ENCODE peak calls at places on chromosomes 1 and 21, in seven cellular contexts. I is NCI-H1436, G is psoas muscle, R is LoVo, M is AG04450, U is stromal cell of bone marrow, K is uterus. J is an unnamed sample.

GRCh38 chr1:116764466-116764896 is 10.3 kb downstream of the CD2 start:
- DNase-seq in I (no peak), G (no peak), R (no peak), M (no peak), U (no peak), K (no peak), J (no peak)

GRCh38 chr1:147577033-147577773 is 35.9 kb downstream of the BCL9 start:
- DNase-seq in I (no peak), G (no peak), R (no peak), M (no peak), U (no peak), K (no peak), J (no peak)

GRCh38 chr1:230985711-230986110 is 6.8 kb downstream of the ARV1 start:
- DNase-seq in I (no peak), G (no peak), R (no peak), M (no peak), U (no peak), K (no peak), J (no peak)

GRCh38 chr1:218887141-218887925 is 286.3 kb upstream of the LYPLAL1 start:
- DNase-seq in I (no peak), G (no peak), R (no peak), M (no peak), U (no peak), K (no peak), J (no peak)

GRCh38 chr21:32328595-32328994 is 29.9 kb downstream of the MRAP start:
- DNase-seq in I (no peak), G (no peak), R (no peak), M (no peak), U (peak; percentile 44), K (no peak), J (no peak)

GRCh38 chr1:12475158-12475934 is 142.7 kb downstream of the DHRS3 start:
- DNase-seq in I (no peak), G (no peak), R (peak; percentile 77), M (no peak), U (no peak), K (no peak), J (no peak)

GRCh38 chr1:23562138-23562819 is 3.0 kb upstream of the ID3 start:
- DNase-seq in I (peak; percentile 95), G (peak; percentile 97), R (peak; percentile 87), M (peak; percentile 92), U (peak; percentile 98), K (peak; percentile 92), J (no peak)

GRCh38 chr1:8671313-8671917 is 146.0 kb downstream of the RERE start:
- DNase-seq in I (peak; percentile 26), G (no peak), R (no peak), M (peak; percentile 56), U (peak; percentile 52), K (peak; percentile 29), J (no peak)

GRCh38 chr1:30764396-30764795 is 6.8 kb upstream of the LAPTM5 start:
- DNase-seq in I (no peak), G (no peak), R (no peak), M (no peak), U (no peak), K (no peak), J (no peak)

GRCh38 chr1:5708266-5708978 is 283.8 kb downstream of the NPHP4 start:
- DNase-seq in I (no peak), G (no peak), R (no peak), M (no peak), U (no peak), K (no peak), J (no peak)

GRCh38 chr1:202835548-202836072 is 24.9 kb downstream of the PCAT6 start:
- DNase-seq in I (no peak), G (no peak), R (no peak), M (no peak), U (no peak), K (no peak), J (no peak)

J was measured in SIG-M5.